ENCODE peak calls at places on chromosome 11, in four cellular contexts. S, J, O and N are unnamed samples.

GRCh38 chr11:60281482-60281881 is 1.0 kb downstream of the MS4A4A start:
- DNase-seq in J (no peak), O (no peak), S (no peak), N (no peak)

GRCh38 chr11:31809543-31809856 is 1.6 kb downstream of the PAX6 start:
- DNase-seq in S (no peak), O (peak), J (no peak), N (no peak)

GRCh38 chr11:130213143-130213978 is 53.8 kb downstream of the ST14 start:
- DNase-seq in S (peak), O (peak), J (peak), N (peak)

GRCh38 chr11:109960831-109961230 is 132.4 kb upstream of the ZC3H12C start:
- DNase-seq in O (no peak), S (no peak), J (no peak), N (no peak)

GRCh38 chr11:72789493-72790131 is 4.2 kb downstream of the STARD10 start:
- DNase-seq in J (peak), S (no peak), O (no peak), N (no peak)

GRCh38 chr11:62241095-62241494 is 944 bp upstream of the SCGB1D2 start:
- DNase-seq in J (no peak), O (no peak), S (no peak), N (no peak)

GRCh38 chr11:123063396-123064267 is 1.7 kb upstream of the HSPA8 start:
- DNase-seq in O (peak), S (peak), J (peak), N (no peak)

GRCh38 chr11:66346476-66347424 is 679 bp downstream of the B4GAT1 start:
- DNase-seq in J (no peak), O (peak), S (no peak), N (no peak)

GRCh38 chr11:76156971-76157427 is 49.3 kb downstream of the WNT11 start:
- DNase-seq in S (no peak), J (no peak), O (no peak), N (no peak)

GRCh38 chr11:116825434-116825833 is 2.3 kb upstream of the APOA4 start:
- DNase-seq in S (no peak), O (no peak), J (no peak), N (no peak)

GRCh38 chr11:126058090-126058489 is 4.6 kb downstream of the CDON start:
- DNase-seq in O (no peak), J (no peak), S (no peak), N (no peak)

GRCh38 chr11:85809881-85810280 is 1.1 kb downstream of the SYTL2 start:
- DNase-seq in J (peak), O (peak), S (no peak), N (no peak)

GRCh38 chr11:70430671-70431574 is 32.6 kb downstream of the CTTN start:
- DNase-seq in O (no peak), J (peak), S (no peak), N (no peak)

GRCh38 chr11:64251986-64252837 is 882 bp downstream of the PLCB3 start:
- DNase-seq in S (no peak), O (no peak), J (no peak), N (no peak)

GRCh38 chr11:10478574-10479550 is 23.8 kb downstream of the AMPD3 start:
- DNase-seq in J (no peak), O (no peak), S (no peak), N (no peak)

GRCh38 chr11:109075976-109076375 is 346.0 kb upstream of the C11orf87 start:
- DNase-seq in J (no peak), S (no peak), O (no peak), N (no peak)

GRCh38 chr11:19380375-19380774 is 139.6 kb upstream of the E2F8 start:
- DNase-seq in S (no peak), O (peak), J (no peak), N (no peak)

GRCh38 chr11:62542750-62543567 is 3.6 kb downstream of the AHNAK start:
- DNase-seq in J (peak), S (peak), O (peak), N (peak)

GRCh38 chr11:1569251-1569780 is 2.8 kb downstream of the DUSP8 start:
- DNase-seq in J (no peak), S (no peak), O (no peak), N (no peak)

GRCh38 chr11:26950260-26950719 is 43.6 kb upstream of the FIBIN start:
- DNase-seq in O (no peak), S (no peak), J (no peak), N (no peak)

GRCh38 chr11:131982154-131982553 is 611.7 kb downstream of the NTM start:
- DNase-seq in O (no peak), S (no peak), J (no peak), N (no peak)

GRCh38 chr11:68402355-68403031 is 58.1 kb upstream of the PPP6R3 start:
- DNase-seq in S (no peak), O (no peak), J (no peak), N (no peak)

GRCh38 chr11:36073411-36074203 is 129.7 kb downstream of the LDLRAD3 start:
- DNase-seq in S (no peak), O (no peak), J (peak), N (no peak)

GRCh38 chr11:119518746-119519382 is 95.9 kb upstream of the THY1 start:
- DNase-seq in S (no peak), J (peak), O (peak), N (no peak)

GRCh38 chr11:76653674-76654309 is 16.8 kb downstream of the LRRC32 start:
- DNase-seq in J (no peak), S (peak), O (no peak), N (no peak)

GRCh38 chr11:73854680-73855079 is 22.0 kb downstream of the COA4 start:
- DNase-seq in J (no peak), S (no peak), O (no peak), N (no peak)

GRCh38 chr11:85934599-85935169 is 79.5 kb downstream of the CCDC83 start:
- DNase-seq in S (no peak), J (no peak), O (no peak), N (no peak)